ENCODE peak calls at places on chromosomes 6 and 20, in nine cellular contexts. One of them, this sample, is unnamed.

GRCh38 chr6:88492824-88493223 is 326.7 kb upstream of the CNR1 start:
- DNase-seq in NCI-H2081 treated with DMSO at 0.1 percent for 48 hours: no peak
- DNase-seq in mesothelial cell of epicardium: no peak
- DNase-seq in left ventricle myocardium superior: no peak
- DNase-seq in GM10248: no peak
- DNase-seq in NCI-H748 treated with DMSO at 0.1 percent for 48 hours: no peak
- DNase-seq in AG08396: peak
- DNase-seq in endothelial cell: no peak
- DNase-seq in NCI-H2029 treated with DMSO at 0.1 percent for 48 hours: no peak
- DNase-seq in this sample: peak

GRCh38 chr6:99093781-99094180 is 146.0 kb upstream of the FBXL4 start:
- DNase-seq in NCI-H2081 treated with DMSO at 0.1 percent for 48 hours: no peak
- DNase-seq in mesothelial cell of epicardium: no peak
- DNase-seq in left ventricle myocardium superior: no peak
- DNase-seq in GM10248: no peak
- DNase-seq in NCI-H748 treated with DMSO at 0.1 percent for 48 hours: peak
- DNase-seq in AG08396: no peak
- DNase-seq in endothelial cell: no peak
- DNase-seq in NCI-H2029 treated with DMSO at 0.1 percent for 48 hours: peak
- DNase-seq in this sample: no peak

GRCh38 chr20:12999201-12999600 is 9.6 kb upstream of the SPTLC3 start:
- DNase-seq in NCI-H2081 treated with DMSO at 0.1 percent for 48 hours: no peak
- DNase-seq in mesothelial cell of epicardium: no peak
- DNase-seq in left ventricle myocardium superior: no peak
- DNase-seq in GM10248: no peak
- DNase-seq in NCI-H748 treated with DMSO at 0.1 percent for 48 hours: no peak
- DNase-seq in AG08396: no peak
- DNase-seq in endothelial cell: no peak
- DNase-seq in NCI-H2029 treated with DMSO at 0.1 percent for 48 hours: no peak
- DNase-seq in this sample: no peak

GRCh38 chr6:33827546-33828451 is 24.0 kb upstream of the MLN start:
- DNase-seq in NCI-H2081 treated with DMSO at 0.1 percent for 48 hours: no peak
- DNase-seq in mesothelial cell of epicardium: no peak
- DNase-seq in left ventricle myocardium superior: peak
- DNase-seq in GM10248: no peak
- DNase-seq in NCI-H748 treated with DMSO at 0.1 percent for 48 hours: no peak
- DNase-seq in AG08396: no peak
- DNase-seq in endothelial cell: no peak
- DNase-seq in NCI-H2029 treated with DMSO at 0.1 percent for 48 hours: peak
- DNase-seq in this sample: no peak

GRCh38 chr6:158628542-158628941 is 16.0 kb downstream of the DYNLT1 start:
- DNase-seq in NCI-H2081 treated with DMSO at 0.1 percent for 48 hours: no peak
- DNase-seq in mesothelial cell of epicardium: no peak
- DNase-seq in left ventricle myocardium superior: no peak
- DNase-seq in GM10248: peak
- DNase-seq in NCI-H748 treated with DMSO at 0.1 percent for 48 hours: no peak
- DNase-seq in AG08396: no peak
- DNase-seq in endothelial cell: no peak
- DNase-seq in NCI-H2029 treated with DMSO at 0.1 percent for 48 hours: no peak
- DNase-seq in this sample: no peak

GRCh38 chr6:124795879-124796838 is 166.1 kb upstream of the RNF217 start:
- DNase-seq in NCI-H2081 treated with DMSO at 0.1 percent for 48 hours: no peak
- DNase-seq in mesothelial cell of epicardium: no peak
- DNase-seq in left ventricle myocardium superior: peak
- DNase-seq in GM10248: peak
- DNase-seq in NCI-H748 treated with DMSO at 0.1 percent for 48 hours: peak
- DNase-seq in AG08396: no peak
- DNase-seq in endothelial cell: peak
- DNase-seq in NCI-H2029 treated with DMSO at 0.1 percent for 48 hours: peak
- DNase-seq in this sample: no peak

GRCh38 chr6:24851086-24851485 is 52.4 kb upstream of the ARMH2 start:
- DNase-seq in NCI-H2081 treated with DMSO at 0.1 percent for 48 hours: no peak
- DNase-seq in mesothelial cell of epicardium: no peak
- DNase-seq in left ventricle myocardium superior: no peak
- DNase-seq in GM10248: no peak
- DNase-seq in NCI-H748 treated with DMSO at 0.1 percent for 48 hours: no peak
- DNase-seq in AG08396: no peak
- DNase-seq in endothelial cell: no peak
- DNase-seq in NCI-H2029 treated with DMSO at 0.1 percent for 48 hours: no peak
- DNase-seq in this sample: no peak

GRCh38 chr20:57326667-57327455 is 2.7 kb upstream of the SPO11 start:
- DNase-seq in NCI-H2081 treated with DMSO at 0.1 percent for 48 hours: no peak
- DNase-seq in mesothelial cell of epicardium: no peak
- DNase-seq in left ventricle myocardium superior: no peak
- DNase-seq in GM10248: no peak
- DNase-seq in NCI-H748 treated with DMSO at 0.1 percent for 48 hours: no peak
- DNase-seq in AG08396: no peak
- DNase-seq in endothelial cell: no peak
- DNase-seq in NCI-H2029 treated with DMSO at 0.1 percent for 48 hours: no peak
- DNase-seq in this sample: no peak

GRCh38 chr6:146123611-146124010 is 94.7 kb downstream of the GRM1 start:
- DNase-seq in NCI-H2081 treated with DMSO at 0.1 percent for 48 hours: no peak
- DNase-seq in mesothelial cell of epicardium: no peak
- DNase-seq in left ventricle myocardium superior: no peak
- DNase-seq in GM10248: no peak
- DNase-seq in NCI-H748 treated with DMSO at 0.1 percent for 48 hours: no peak
- DNase-seq in AG08396: no peak
- DNase-seq in endothelial cell: no peak
- DNase-seq in NCI-H2029 treated with DMSO at 0.1 percent for 48 hours: no peak
- DNase-seq in this sample: no peak

GRCh38 chr20:10466855-10467254 is 31.8 kb downstream of the SLX4IP start:
- DNase-seq in NCI-H2081 treated with DMSO at 0.1 percent for 48 hours: no peak
- DNase-seq in mesothelial cell of epicardium: no peak
- DNase-seq in left ventricle myocardium superior: no peak
- DNase-seq in GM10248: no peak
- DNase-seq in NCI-H748 treated with DMSO at 0.1 percent for 48 hours: no peak
- DNase-seq in AG08396: no peak
- DNase-seq in endothelial cell: no peak
- DNase-seq in NCI-H2029 treated with DMSO at 0.1 percent for 48 hours: no peak
- DNase-seq in this sample: no peak

GRCh38 chr6:7542065-7542877 is 800 bp downstream of the DSP start:
- DNase-seq in NCI-H2081 treated with DMSO at 0.1 percent for 48 hours: no peak
- DNase-seq in mesothelial cell of epicardium: peak
- DNase-seq in left ventricle myocardium superior: peak
- DNase-seq in GM10248: peak
- DNase-seq in NCI-H748 treated with DMSO at 0.1 percent for 48 hours: peak
- DNase-seq in AG08396: peak
- DNase-seq in endothelial cell: peak
- DNase-seq in NCI-H2029 treated with DMSO at 0.1 percent for 48 hours: no peak
- DNase-seq in this sample: no peak

GRCh38 chr6:155943635-155944034 is 488.0 kb upstream of the NOX3 start:
- DNase-seq in NCI-H2081 treated with DMSO at 0.1 percent for 48 hours: no peak
- DNase-seq in mesothelial cell of epicardium: no peak
- DNase-seq in left ventricle myocardium superior: no peak
- DNase-seq in GM10248: no peak
- DNase-seq in NCI-H748 treated with DMSO at 0.1 percent for 48 hours: no peak
- DNase-seq in AG08396: peak
- DNase-seq in endothelial cell: no peak
- DNase-seq in NCI-H2029 treated with DMSO at 0.1 percent for 48 hours: no peak
- DNase-seq in this sample: no peak

GRCh38 chr6:26305097-26305841 is 59.7 kb upstream of the BTN3A2 start:
- DNase-seq in NCI-H2081 treated with DMSO at 0.1 percent for 48 hours: no peak
- DNase-seq in mesothelial cell of epicardium: no peak
- DNase-seq in left ventricle myocardium superior: peak
- DNase-seq in GM10248: peak
- DNase-seq in NCI-H748 treated with DMSO at 0.1 percent for 48 hours: peak
- DNase-seq in AG08396: no peak
- DNase-seq in endothelial cell: peak
- DNase-seq in NCI-H2029 treated with DMSO at 0.1 percent for 48 hours: no peak
- DNase-seq in this sample: peak

GRCh38 chr6:129801909-129802308 is 59.2 kb downstream of the TMEM244 start:
- DNase-seq in NCI-H2081 treated with DMSO at 0.1 percent for 48 hours: no peak
- DNase-seq in mesothelial cell of epicardium: no peak
- DNase-seq in left ventricle myocardium superior: no peak
- DNase-seq in GM10248: no peak
- DNase-seq in NCI-H748 treated with DMSO at 0.1 percent for 48 hours: no peak
- DNase-seq in AG08396: no peak
- DNase-seq in endothelial cell: no peak
- DNase-seq in NCI-H2029 treated with DMSO at 0.1 percent for 48 hours: no peak
- DNase-seq in this sample: no peak

GRCh38 chr6:34150766-34151165 is 4.9 kb upstream of the GRM4 start:
- DNase-seq in NCI-H2081 treated with DMSO at 0.1 percent for 48 hours: no peak
- DNase-seq in mesothelial cell of epicardium: no peak
- DNase-seq in left ventricle myocardium superior: no peak
- DNase-seq in GM10248: no peak
- DNase-seq in NCI-H748 treated with DMSO at 0.1 percent for 48 hours: no peak
- DNase-seq in AG08396: no peak
- DNase-seq in endothelial cell: no peak
- DNase-seq in NCI-H2029 treated with DMSO at 0.1 percent for 48 hours: no peak
- DNase-seq in this sample: no peak

GRCh38 chr6:125570546-125570945 is 178.9 kb upstream of the HEY2 start:
- DNase-seq in NCI-H2081 treated with DMSO at 0.1 percent for 48 hours: no peak
- DNase-seq in mesothelial cell of epicardium: no peak
- DNase-seq in left ventricle myocardium superior: no peak
- DNase-seq in GM10248: no peak
- DNase-seq in NCI-H748 treated with DMSO at 0.1 percent for 48 hours: no peak
- DNase-seq in AG08396: no peak
- DNase-seq in endothelial cell: no peak
- DNase-seq in NCI-H2029 treated with DMSO at 0.1 percent for 48 hours: no peak
- DNase-seq in this sample: no peak

GRCh38 chr6:44451803-44452690 is 64.5 kb downstream of the CDC5L start:
- DNase-seq in NCI-H2081 treated with DMSO at 0.1 percent for 48 hours: no peak
- DNase-seq in mesothelial cell of epicardium: no peak
- DNase-seq in left ventricle myocardium superior: no peak
- DNase-seq in GM10248: no peak
- DNase-seq in NCI-H748 treated with DMSO at 0.1 percent for 48 hours: no peak
- DNase-seq in AG08396: no peak
- DNase-seq in endothelial cell: no peak
- DNase-seq in NCI-H2029 treated with DMSO at 0.1 percent for 48 hours: no peak
- DNase-seq in this sample: no peak

GRCh38 chr20:20277772-20278382 is 90.0 kb upstream of the INSM1 start:
- DNase-seq in NCI-H2081 treated with DMSO at 0.1 percent for 48 hours: no peak
- DNase-seq in mesothelial cell of epicardium: no peak
- DNase-seq in left ventricle myocardium superior: peak
- DNase-seq in GM10248: no peak
- DNase-seq in NCI-H748 treated with DMSO at 0.1 percent for 48 hours: no peak
- DNase-seq in AG08396: no peak
- DNase-seq in endothelial cell: no peak
- DNase-seq in NCI-H2029 treated with DMSO at 0.1 percent for 48 hours: peak
- DNase-seq in this sample: no peak

GRCh38 chr6:41505084-41506049 is 40.8 kb upstream of the FOXP4 start:
- DNase-seq in NCI-H2081 treated with DMSO at 0.1 percent for 48 hours: no peak
- DNase-seq in mesothelial cell of epicardium: peak
- DNase-seq in left ventricle myocardium superior: peak
- DNase-seq in GM10248: peak
- DNase-seq in NCI-H748 treated with DMSO at 0.1 percent for 48 hours: no peak
- DNase-seq in AG08396: peak
- DNase-seq in endothelial cell: peak
- DNase-seq in NCI-H2029 treated with DMSO at 0.1 percent for 48 hours: peak
- DNase-seq in this sample: no peak

GRCh38 chr20:1334761-1335160 is 5.8 kb upstream of the SDCBP2 start:
- DNase-seq in NCI-H2081 treated with DMSO at 0.1 percent for 48 hours: no peak
- DNase-seq in mesothelial cell of epicardium: no peak
- DNase-seq in left ventricle myocardium superior: no peak
- DNase-seq in GM10248: no peak
- DNase-seq in NCI-H748 treated with DMSO at 0.1 percent for 48 hours: no peak
- DNase-seq in AG08396: no peak
- DNase-seq in endothelial cell: no peak
- DNase-seq in NCI-H2029 treated with DMSO at 0.1 percent for 48 hours: no peak
- DNase-seq in this sample: peak

GRCh38 chr6:49118475-49118874 is 344.6 kb downstream of the MMUT start:
- DNase-seq in NCI-H2081 treated with DMSO at 0.1 percent for 48 hours: no peak
- DNase-seq in mesothelial cell of epicardium: no peak
- DNase-seq in left ventricle myocardium superior: no peak
- DNase-seq in GM10248: no peak
- DNase-seq in NCI-H748 treated with DMSO at 0.1 percent for 48 hours: no peak
- DNase-seq in AG08396: no peak
- DNase-seq in endothelial cell: no peak
- DNase-seq in NCI-H2029 treated with DMSO at 0.1 percent for 48 hours: no peak
- DNase-seq in this sample: no peak

GRCh38 chr6:107539409-107539808 is 49.5 kb downstream of the SOBP start:
- DNase-seq in NCI-H2081 treated with DMSO at 0.1 percent for 48 hours: no peak
- DNase-seq in mesothelial cell of epicardium: no peak
- DNase-seq in left ventricle myocardium superior: no peak
- DNase-seq in GM10248: no peak
- DNase-seq in NCI-H748 treated with DMSO at 0.1 percent for 48 hours: peak
- DNase-seq in AG08396: no peak
- DNase-seq in endothelial cell: no peak
- DNase-seq in NCI-H2029 treated with DMSO at 0.1 percent for 48 hours: no peak
- DNase-seq in this sample: no peak

GRCh38 chr20:36628076-36628475 is 17.9 kb downstream of the SLA2 start:
- DNase-seq in NCI-H2081 treated with DMSO at 0.1 percent for 48 hours: no peak
- DNase-seq in mesothelial cell of epicardium: no peak
- DNase-seq in left ventricle myocardium superior: no peak
- DNase-seq in GM10248: no peak
- DNase-seq in NCI-H748 treated with DMSO at 0.1 percent for 48 hours: no peak
- DNase-seq in AG08396: no peak
- DNase-seq in endothelial cell: no peak
- DNase-seq in NCI-H2029 treated with DMSO at 0.1 percent for 48 hours: no peak
- DNase-seq in this sample: no peak

GRCh38 chr20:41249371-41249770 is 68.2 kb downstream of the ZHX3 start:
- DNase-seq in NCI-H2081 treated with DMSO at 0.1 percent for 48 hours: no peak
- DNase-seq in mesothelial cell of epicardium: no peak
- DNase-seq in left ventricle myocardium superior: peak
- DNase-seq in GM10248: peak
- DNase-seq in NCI-H748 treated with DMSO at 0.1 percent for 48 hours: no peak
- DNase-seq in AG08396: peak
- DNase-seq in endothelial cell: no peak
- DNase-seq in NCI-H2029 treated with DMSO at 0.1 percent for 48 hours: no peak
- DNase-seq in this sample: no peak

GRCh38 chr20:57266251-57267157 is at the start of gene BMP7:
- DNase-seq in NCI-H2081 treated with DMSO at 0.1 percent for 48 hours: no peak
- DNase-seq in mesothelial cell of epicardium: no peak
- DNase-seq in left ventricle myocardium superior: peak
- DNase-seq in GM10248: no peak
- DNase-seq in NCI-H748 treated with DMSO at 0.1 percent for 48 hours: peak
- DNase-seq in AG08396: peak
- DNase-seq in endothelial cell: peak
- DNase-seq in NCI-H2029 treated with DMSO at 0.1 percent for 48 hours: no peak
- DNase-seq in this sample: no peak